ENCODE peak calls at places on chromosomes 1 and 21, in ten cellular contexts. D, L, Q, P, H, B, F, C, M and T are unnamed samples.

GRCh38 chr1:156121441-156121840 is 6.9 kb downstream of the LMNA start:
- DNase-seq in Q (no peak), B (no peak), H (no peak), D (no peak), F (no peak), L (no peak), P (no peak), C (no peak), M (no peak), T (no peak)

GRCh38 chr21:33865996-33866575 is 49.5 kb downstream of the ATP5PO start:
- DNase-seq in C (no peak), H (no peak), P (no peak), Q (no peak), F (no peak), M (no peak), B (no peak), D (no peak), L (no peak), T (no peak)

GRCh38 chr1:46747683-46748288 is 28.9 kb upstream of the EFCAB14 start:
- DNase-seq in C (no peak), D (peak), H (peak), P (peak), L (no peak), M (no peak), B (peak), F (no peak), Q (peak), T (peak)

GRCh38 chr1:198778049-198778448 is 139.2 kb downstream of the PTPRC start:
- DNase-seq in L (peak), D (peak), H (no peak), Q (peak), F (peak), B (no peak), P (no peak), M (no peak), C (no peak), T (no peak)

GRCh38 chr1:46484783-46485490 is 4.7 kb upstream of the DMBX1 start:
- DNase-seq in P (no peak), C (no peak), M (no peak), F (no peak), B (no peak), Q (no peak), H (no peak), D (no peak), L (no peak), T (no peak)

GRCh38 chr1:6447818-6448748 is 17.9 kb downstream of the TNFRSF25 start:
- DNase-seq in Q (no peak), B (no peak), P (no peak), H (peak), F (no peak), D (no peak), M (peak), L (no peak), C (no peak), T (no peak)

GRCh38 chr21:44423941-44424607 is 31.2 kb upstream of the LRRC3 start:
- DNase-seq in C (no peak), D (no peak), M (peak), B (no peak), H (no peak), F (peak), P (no peak), L (peak), Q (no peak), T (no peak)

GRCh38 chr1:98112631-98113030 is 191.8 kb upstream of the DPYD start:
- DNase-seq in H (no peak), Q (peak), B (no peak), P (no peak), F (no peak), L (no peak), M (no peak), C (no peak), D (no peak), T (peak)

GRCh38 chr21:46214478-46215340 is 13.9 kb downstream of the LSS start:
- DNase-seq in H (no peak), B (no peak), C (no peak), M (peak), D (no peak), L (no peak), P (no peak), Q (no peak), F (no peak), T (no peak)

GRCh38 chr1:208254376-208254775 is 10.2 kb upstream of the PLXNA2 start:
- DNase-seq in M (no peak), D (peak), B (no peak), P (no peak), C (no peak), L (no peak), F (no peak), Q (peak), H (no peak), T (no peak)

DNA sequence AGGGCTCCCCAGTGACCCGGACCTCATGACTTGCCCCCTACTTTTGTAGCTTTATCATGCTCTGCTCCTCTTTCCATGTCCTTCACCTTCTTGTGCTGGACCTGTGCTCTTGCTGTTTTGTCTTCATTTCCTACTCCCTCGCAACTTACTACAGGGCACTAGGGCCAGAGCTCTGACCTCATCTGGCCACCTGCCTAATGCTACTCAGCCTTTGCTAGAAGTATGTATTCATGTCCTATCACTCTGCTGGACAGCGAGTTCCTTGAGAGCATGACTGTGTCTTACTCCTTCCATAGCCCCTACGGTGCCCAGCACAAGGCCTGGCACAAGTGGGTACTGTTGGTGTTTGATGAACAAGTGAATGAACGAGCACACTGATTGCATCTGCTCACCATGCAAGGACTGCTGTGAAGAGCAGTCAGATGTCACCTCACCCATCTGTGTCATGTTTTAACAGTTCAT is 1.9 kb downstream of the MTFR1L start:
- DNase-seq in P (no peak), F (no peak), H (no peak), L (no peak), M (no peak), B (no peak), D (peak), C (no peak), Q (peak), T (no peak)
- H3K4me3 ChIP-seq in P (no peak), F (no peak), H (no peak), L (no peak), M (peak), B (no peak), D (no peak), C (no peak), Q (no peak), T (no peak)

GRCh38 chr1:111200802-111201161 is 336 bp upstream of the DENND2D start:
- DNase-seq in F (no peak), B (no peak), H (no peak), D (no peak), M (no peak), L (no peak), Q (no peak), C (no peak), P (no peak), T (no peak)

GRCh38 chr1:111199881-111200801 is at the start of gene DENND2D:
- DNase-seq in D (no peak), M (peak), P (no peak), Q (no peak), L (no peak), B (no peak), C (no peak), H (no peak), F (peak), T (no peak)

GRCh38 chr1:111197598-111198289 is 2.7 kb downstream of the DENND2D start:
- DNase-seq in D (peak), Q (no peak), C (peak), P (no peak), B (no peak), H (no peak), F (no peak), M (peak), L (no peak), T (peak)

GRCh38 chr1:111199329-111199728 is 1.1 kb downstream of the DENND2D start:
- DNase-seq in D (no peak), H (no peak), L (no peak), Q (no peak), M (no peak), P (no peak), B (no peak), C (no peak), F (no peak), T (no peak)

GRCh38 chr1:111198836-111199235 is 1.6 kb downstream of the DENND2D start:
- DNase-seq in H (no peak), B (no peak), M (no peak), Q (no peak), C (no peak), F (no peak), D (no peak), L (no peak), P (no peak), T (no peak)
- H3K4me3 ChIP-seq in H (no peak), B (no peak), M (peak), Q (no peak), C (no peak), F (peak), D (no peak), L (no peak), P (no peak), T (no peak)

DNA sequence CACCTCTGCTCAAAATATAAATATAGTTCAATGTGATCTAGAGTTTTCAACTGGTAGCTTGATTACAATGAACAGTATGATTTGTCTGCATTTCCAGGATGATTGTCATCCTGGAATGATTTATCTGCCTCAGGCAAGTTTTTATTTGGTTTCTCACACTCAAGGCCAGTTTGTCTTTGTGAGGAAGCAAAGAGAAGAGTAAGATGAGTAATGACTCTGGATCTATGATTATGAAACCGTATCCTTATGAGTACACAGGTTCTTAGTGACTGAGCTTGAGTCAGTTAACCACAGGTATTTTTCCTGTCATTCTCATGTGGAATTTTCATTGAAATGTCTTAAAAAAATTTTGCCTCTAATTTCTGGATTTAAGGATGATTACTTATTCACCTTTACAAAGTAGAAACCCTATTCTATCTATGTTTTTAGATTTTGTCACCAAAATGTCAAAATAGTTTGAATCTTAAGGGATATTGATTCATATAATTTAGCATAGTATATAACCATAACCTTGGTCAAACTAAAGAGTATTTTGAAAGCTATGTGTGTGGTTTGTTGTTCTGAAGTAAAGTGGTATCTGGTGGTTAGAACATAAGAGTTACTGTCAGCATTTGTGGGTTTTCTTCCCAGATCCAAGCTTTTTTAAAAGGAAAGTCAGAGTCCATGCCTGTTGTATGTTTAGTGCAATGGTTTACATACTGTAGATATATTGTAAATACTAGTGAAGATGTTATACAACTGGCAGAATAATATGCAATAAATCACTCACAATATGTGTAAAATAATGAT is 145.0 kb downstream of the RASAL2 start:
- DNase-seq in C (no peak), Q (peak), P (peak), B (no peak), L (peak), M (no peak), H (peak), D (peak), F (no peak), T (no peak)
- H3K4me3 ChIP-seq in C (no peak), Q (no peak), P (no peak), B (no peak), L (no peak), M (no peak), H (no peak), D (no peak), F (no peak), T (no peak)

DNA sequence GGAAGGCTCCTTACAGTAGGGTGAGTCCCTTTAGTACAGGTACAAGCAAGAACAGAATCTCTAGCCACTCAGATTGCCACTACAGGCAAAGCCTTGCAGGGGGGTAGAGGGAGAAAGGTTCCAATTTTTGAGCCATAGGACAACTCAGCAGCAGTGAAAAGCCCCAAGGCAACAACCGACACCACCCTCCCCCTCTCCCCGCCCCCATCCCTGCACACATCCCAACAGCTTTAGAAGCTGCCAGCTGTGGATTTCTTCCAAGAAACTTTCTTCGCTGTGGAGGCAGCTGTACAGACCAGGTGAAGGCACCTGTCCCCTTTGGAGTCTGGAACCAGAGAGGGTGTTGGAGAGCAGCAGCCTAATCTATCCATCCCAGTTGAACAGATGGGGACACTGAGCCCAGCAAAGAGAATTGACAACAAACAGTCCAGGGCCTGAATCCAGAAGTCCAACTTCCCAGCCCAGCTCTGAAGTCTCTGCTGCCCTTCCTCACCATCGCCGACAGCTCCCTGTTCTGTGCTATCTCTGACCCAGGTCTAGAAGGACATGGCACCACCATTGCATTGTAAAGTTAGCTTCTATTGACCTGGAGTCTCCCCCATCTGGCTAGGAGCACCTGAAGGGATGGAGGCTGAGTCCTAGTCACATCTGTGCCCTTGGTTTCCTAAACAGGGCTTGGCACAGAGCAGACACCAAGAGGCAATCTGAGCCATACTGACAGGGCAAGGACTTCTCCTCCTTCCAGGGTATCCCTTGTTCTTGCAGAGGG is 2.2 kb downstream of the TENT5B start:
- DNase-seq in P (no peak), B (no peak), C (no peak), D (no peak), M (no peak), Q (no peak), F (no peak), L (no peak), H (peak), T (no peak)
- H3K4me3 ChIP-seq in P (peak), B (peak), C (peak), D (no peak), M (no peak), Q (peak), F (no peak), L (no peak), H (no peak), T (no peak)

GRCh38 chr1:206684003-206684402 is 702 bp upstream of the MAPKAPK2 start:
- DNase-seq in B (no peak), Q (no peak), C (no peak), P (no peak), F (no peak), D (no peak), H (no peak), M (no peak), L (no peak), T (no peak)
- H3K4me3 ChIP-seq in B (peak), Q (peak), C (no peak), P (no peak), F (peak), D (peak), H (peak), M (peak), L (peak), T (peak)

DNA sequence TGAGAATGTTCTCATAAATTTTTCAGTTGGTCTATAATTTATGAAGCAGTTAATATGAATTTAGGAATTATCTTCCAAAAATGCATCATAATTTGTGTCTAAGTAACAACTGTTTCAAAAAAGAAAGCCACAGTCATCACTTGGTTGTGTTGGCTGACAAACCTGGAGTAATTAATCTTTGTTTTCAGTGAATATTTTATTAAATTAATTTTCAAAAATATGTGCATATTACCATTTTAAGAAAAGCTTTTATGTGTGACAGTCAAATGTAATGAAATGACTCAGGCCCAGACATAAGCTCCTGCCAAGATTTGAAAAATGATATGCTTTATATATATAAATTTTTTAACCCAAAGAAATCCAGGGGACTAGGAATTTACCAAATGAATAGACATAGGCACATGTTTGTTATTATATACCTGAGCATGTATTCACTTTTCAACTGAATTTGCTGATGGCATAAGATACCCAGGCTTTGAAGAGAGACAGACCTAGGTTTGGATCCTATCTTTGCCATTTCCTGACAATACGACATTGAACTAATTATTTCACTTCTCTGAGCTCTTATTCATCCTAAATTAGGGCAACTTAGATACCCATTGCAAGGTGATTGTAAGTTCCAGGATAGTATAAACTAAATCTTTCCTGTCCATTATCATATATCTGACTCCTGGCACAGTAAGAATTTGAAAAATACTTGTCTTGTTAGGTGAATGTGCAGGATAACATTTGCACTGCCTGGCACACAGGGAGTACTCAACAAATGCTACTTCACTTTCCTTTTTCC is 729.5 kb upstream of the ADGRL2 start:
- DNase-seq in D (no peak), L (no peak), Q (no peak), P (no peak), F (no peak), M (no peak), H (no peak), C (no peak), B (no peak), T (no peak)
- H3K4me3 ChIP-seq in D (no peak), L (no peak), Q (no peak), P (no peak), F (no peak), M (no peak), H (no peak), C (no peak), B (no peak), T (no peak)

DNA sequence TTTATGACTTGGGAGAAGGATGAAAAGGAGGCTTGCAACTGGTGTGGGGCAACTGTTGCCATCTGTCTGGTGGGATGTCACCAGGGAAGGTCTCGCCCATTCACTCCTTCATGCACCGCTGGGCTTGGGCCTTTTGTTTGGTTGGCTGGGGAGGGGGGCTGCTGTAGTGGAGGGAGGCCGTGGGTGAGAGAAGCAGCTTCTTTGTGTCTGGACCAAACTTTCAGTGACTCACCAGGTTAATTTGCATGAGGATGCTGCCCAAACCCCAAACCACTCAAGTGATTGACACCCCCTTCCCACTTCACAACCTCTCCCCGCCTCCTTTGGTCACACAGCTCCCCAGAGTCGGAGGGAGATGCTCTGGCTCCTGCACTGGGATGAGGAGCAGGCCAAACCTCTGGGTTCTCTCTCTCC is 19.7 kb downstream of the BTG2 start:
- DNase-seq in P (no peak), H (no peak), L (no peak), D (peak), M (peak), C (no peak), Q (no peak), F (peak), B (no peak), T (no peak)
- H3K4me3 ChIP-seq in P (no peak), H (no peak), L (no peak), D (no peak), M (peak), C (no peak), Q (no peak), F (no peak), B (no peak), T (no peak)